ENCODE peak calls at places on chromosomes 2 and 18, in nine cellular contexts. D is hypothalamus; W is fibroblast of the aortic adventitia; S is HEK293T; N is activated CD4-positive, CD25-positive, alpha-beta regulatory T cell; L is heart left ventricle; U is T follicular helper cell; E is M059J; M is esophagus squamous epithelium. Z is an unnamed sample.

GRCh38 chr2:105595536-105595935 is 149.2 kb upstream of the NCK2 start:
- DNase-seq in D (no peak), W (no peak), S (no peak), N (no peak), L (no peak), U (no peak), E (peak; percentile 84), M (no peak), Z (no peak)

GRCh38 chr18:1593091-1593490 is 688.4 kb downstream of the ADCYAP1 start:
- DNase-seq in D (no peak), W (no peak), S (no peak), N (no peak), L (no peak), U (no peak), E (peak; percentile 0), M (no peak), Z (no peak)

GRCh38 chr18:79527656-79528055 is 131.9 kb downstream of the NFATC1 start:
- DNase-seq in D (no peak), W (no peak), S (no peak), N (no peak), L (peak; percentile 3), U (no peak), E (no peak), M (no peak), Z (peak; percentile 25)

GRCh38 chr2:218396688-218397501 is 2.8 kb upstream of the CTDSP1 start:
- DNase-seq in D (peak; percentile 84), W (peak; percentile 44), S (no peak), N (peak; percentile 50), L (peak; percentile 92), U (peak; percentile 65), E (peak; percentile 62), M (no peak), Z (peak; percentile 91)

GRCh38 chr2:27095745-27096651 is 9.4 kb downstream of the KHK start:
- DNase-seq in D (peak; percentile 57), W (peak; percentile 64), S (peak; percentile 78), N (no peak), L (peak; percentile 77), U (no peak), E (peak; percentile 36), M (no peak), Z (no peak)

GRCh38 chr2:208250401-208250800 is 4.5 kb downstream of the IDH1 start:
- DNase-seq in D (no peak), W (peak; percentile 59), S (no peak), N (no peak), L (no peak), U (no peak), E (peak; percentile 45), M (no peak), Z (no peak)

GRCh38 chr2:129894616-129895015 is 84.8 kb upstream of the RAB6C start:
- DNase-seq in D (no peak), W (no peak), S (no peak), N (no peak), L (no peak), U (no peak), E (no peak), M (no peak), Z (no peak)

GRCh38 chr2:157480182-157480961 is 36.5 kb upstream of the CYTIP start:
- DNase-seq in D (peak; percentile 1), W (peak; percentile 75), S (no peak), N (no peak), L (peak; percentile 89), U (no peak), E (peak; percentile 41), M (no peak), Z (peak; percentile 70)

GRCh38 chr2:63614983-63615945 is 26.5 kb downstream of the MDH1 start:
- DNase-seq in D (no peak), W (peak; percentile 40), S (no peak), N (no peak), L (no peak), U (no peak), E (peak; percentile 72), M (no peak), Z (no peak)

GRCh38 chr2:126753501-126754212 is 97.7 kb downstream of the GYPC start:
- DNase-seq in D (no peak), W (no peak), S (no peak), N (no peak), L (no peak), U (no peak), E (no peak), M (no peak), Z (no peak)

GRCh38 chr2:133674433-133675331 is 106.4 kb upstream of the NCKAP5 start:
- DNase-seq in D (peak; percentile 57), W (peak; percentile 96), S (peak; percentile 22), N (no peak), L (peak; percentile 70), U (no peak), E (peak; percentile 77), M (no peak), Z (peak; percentile 66)

GRCh38 chr2:3504741-3505140 is 14.6 kb downstream of the ADI1 start:
- DNase-seq in D (no peak), W (no peak), S (no peak), N (no peak), L (no peak), U (no peak), E (no peak), M (no peak), Z (no peak)

GRCh38 chr2:10448646-10449480 is 736 bp upstream of the ODC1 start:
- DNase-seq in D (no peak), W (peak; percentile 80), S (peak; percentile 23), N (peak; percentile 35), L (peak; percentile 91), U (peak; percentile 91), E (no peak), M (peak; percentile 57), Z (peak; percentile 96)

GRCh38 chr18:69239849-69240248 is 160.8 kb upstream of the DOK6 start:
- DNase-seq in D (no peak), W (no peak), S (no peak), N (no peak), L (no peak), U (no peak), E (no peak), M (no peak), Z (no peak)

GRCh38 chr2:88398122-88398655 is 54.3 kb downstream of the FOXI3 start:
- DNase-seq in D (no peak), W (no peak), S (no peak), N (no peak), L (no peak), U (no peak), E (no peak), M (no peak), Z (no peak)